ENCODE peak calls at places on chromosomes 5 and 9, in five cellular contexts. One of them, this sample, is unnamed.

GRCh38 chr5:112253478-112254250 is 165.4 kb downstream of the EPB41L4A start:
- DNase-seq in left ventricle myocardium inferior: peak
- DNase-seq in AG09309: no peak
- DNase-seq in cardiac fibroblast: peak
- DNase-seq in lung: no peak
- DNase-seq in this sample: no peak

GRCh38 chr9:89749500-89750116 is 144.8 kb downstream of the GADD45G start:
- DNase-seq in lung: no peak
- DNase-seq in left ventricle myocardium inferior: no peak
- DNase-seq in cardiac fibroblast: no peak
- DNase-seq in AG09309: no peak
- DNase-seq in this sample: no peak

GRCh38 chr5:173180331-173180730 is 36.0 kb downstream of the BNIP1 start:
- DNase-seq in lung: no peak
- DNase-seq in cardiac fibroblast: no peak
- DNase-seq in left ventricle myocardium inferior: no peak
- DNase-seq in AG09309: no peak
- DNase-seq in this sample: no peak

GRCh38 chr9:35652829-35653209 is 2.1 kb upstream of the SIT1 start:
- DNase-seq in AG09309: no peak
- DNase-seq in cardiac fibroblast: no peak
- DNase-seq in lung: no peak
- DNase-seq in left ventricle myocardium inferior: no peak
- DNase-seq in this sample: no peak

GRCh38 chr5:87151547-87151946 is 116.1 kb upstream of the RASA1 start:
- DNase-seq in AG09309: peak
- DNase-seq in left ventricle myocardium inferior: no peak
- DNase-seq in cardiac fibroblast: peak
- DNase-seq in lung: no peak
- DNase-seq in this sample: no peak

GRCh38 chr5:103546858-103547257 is 15.7 kb downstream of the NUDT12 start:
- DNase-seq in cardiac fibroblast: no peak
- DNase-seq in left ventricle myocardium inferior: no peak
- DNase-seq in AG09309: no peak
- DNase-seq in lung: no peak
- DNase-seq in this sample: no peak

GRCh38 chr5:146560205-146560812 is 44.3 kb upstream of the GPR151 start:
- DNase-seq in cardiac fibroblast: peak
- DNase-seq in lung: no peak
- DNase-seq in left ventricle myocardium inferior: no peak
- DNase-seq in AG09309: peak
- DNase-seq in this sample: no peak

GRCh38 chr9:18605763-18606162 is 131.8 kb downstream of the ADAMTSL1 start:
- DNase-seq in AG09309: no peak
- DNase-seq in cardiac fibroblast: peak
- DNase-seq in lung: peak
- DNase-seq in left ventricle myocardium inferior: peak
- DNase-seq in this sample: no peak

GRCh38 chr5:126452477-126452876 is 29.3 kb downstream of the GRAMD2B start:
- DNase-seq in left ventricle myocardium inferior: no peak
- DNase-seq in AG09309: no peak
- DNase-seq in cardiac fibroblast: no peak
- DNase-seq in lung: no peak
- DNase-seq in this sample: no peak

GRCh38 chr5:2695200-2695891 is 56.1 kb downstream of the IRX2 start:
- DNase-seq in cardiac fibroblast: peak
- DNase-seq in AG09309: no peak
- DNase-seq in lung: no peak
- DNase-seq in left ventricle myocardium inferior: no peak
- DNase-seq in this sample: no peak

GRCh38 chr9:70567511-70567910 is 153.1 kb upstream of the KLF9 start:
- DNase-seq in left ventricle myocardium inferior: no peak
- DNase-seq in lung: no peak
- DNase-seq in AG09309: peak
- DNase-seq in cardiac fibroblast: no peak
- DNase-seq in this sample: no peak

GRCh38 chr5:59358497-59358896 is 535.0 kb downstream of the PDE4D start:
- DNase-seq in cardiac fibroblast: peak
- DNase-seq in lung: no peak
- DNase-seq in left ventricle myocardium inferior: peak
- DNase-seq in AG09309: no peak
- DNase-seq in this sample: no peak

GRCh38 chr5:34007116-34007674 is 655 bp downstream of the AMACR start:
- DNase-seq in AG09309: no peak
- DNase-seq in lung: no peak
- DNase-seq in left ventricle myocardium inferior: no peak
- DNase-seq in cardiac fibroblast: peak
- DNase-seq in this sample: no peak

GRCh38 chr9:137311171-137311970 is 9.3 kb upstream of the NRARP start:
- DNase-seq in cardiac fibroblast: no peak
- DNase-seq in left ventricle myocardium inferior: peak
- DNase-seq in lung: no peak
- DNase-seq in AG09309: no peak
- DNase-seq in this sample: no peak

GRCh38 chr5:177473461-177473991 is at the start of gene DBN1:
- DNase-seq in lung: no peak
- DNase-seq in cardiac fibroblast: peak
- DNase-seq in left ventricle myocardium inferior: peak
- DNase-seq in AG09309: no peak
- DNase-seq in this sample: peak

GRCh38 chr5:172175263-172175719 is 12.7 kb downstream of the STK10 start:
- DNase-seq in AG09309: no peak
- DNase-seq in cardiac fibroblast: no peak
- DNase-seq in left ventricle myocardium inferior: peak
- DNase-seq in lung: peak
- DNase-seq in this sample: peak

GRCh38 chr9:130713286-130713975 is 19.9 kb downstream of the EXOSC2 start:
- DNase-seq in AG09309: no peak
- DNase-seq in cardiac fibroblast: peak
- DNase-seq in lung: peak
- DNase-seq in left ventricle myocardium inferior: no peak
- DNase-seq in this sample: no peak

GRCh38 chr5:97400537-97400936 is 217.5 kb upstream of the RIOK2 start:
- DNase-seq in lung: no peak
- DNase-seq in left ventricle myocardium inferior: no peak
- DNase-seq in cardiac fibroblast: no peak
- DNase-seq in AG09309: no peak
- DNase-seq in this sample: no peak

GRCh38 chr5:150244209-150244608 is 45.4 kb downstream of the CAMK2A start:
- DNase-seq in cardiac fibroblast: no peak
- DNase-seq in left ventricle myocardium inferior: no peak
- DNase-seq in AG09309: no peak
- DNase-seq in lung: no peak
- DNase-seq in this sample: no peak

GRCh38 chr9:108535526-108535925 is 320.3 kb downstream of the ACTL7B start:
- DNase-seq in left ventricle myocardium inferior: no peak
- DNase-seq in AG09309: no peak
- DNase-seq in lung: no peak
- DNase-seq in cardiac fibroblast: no peak
- DNase-seq in this sample: no peak

GRCh38 chr9:84393266-84393905 is 52.8 kb upstream of the SLC28A3 start:
- DNase-seq in left ventricle myocardium inferior: no peak
- DNase-seq in AG09309: no peak
- DNase-seq in lung: no peak
- DNase-seq in cardiac fibroblast: no peak
- DNase-seq in this sample: no peak

GRCh38 chr9:72473474-72474241 is 47.8 kb upstream of the TMC1 start:
- DNase-seq in left ventricle myocardium inferior: no peak
- DNase-seq in AG09309: no peak
- DNase-seq in lung: no peak
- DNase-seq in cardiac fibroblast: no peak
- DNase-seq in this sample: no peak

GRCh38 chr5:43036409-43036808 is 3.7 kb downstream of the ANXA2R start:
- DNase-seq in AG09309: no peak
- DNase-seq in lung: no peak
- DNase-seq in cardiac fibroblast: no peak
- DNase-seq in left ventricle myocardium inferior: no peak
- DNase-seq in this sample: no peak

GRCh38 chr5:4533457-4534105 is 606.5 kb upstream of the ADAMTS16 start:
- DNase-seq in left ventricle myocardium inferior: no peak
- DNase-seq in lung: no peak
- DNase-seq in cardiac fibroblast: no peak
- DNase-seq in AG09309: no peak
- DNase-seq in this sample: no peak

GRCh38 chr5:154118832-154119442 is 71.6 kb upstream of the GALNT10 start:
- DNase-seq in cardiac fibroblast: no peak
- DNase-seq in left ventricle myocardium inferior: no peak
- DNase-seq in AG09309: no peak
- DNase-seq in lung: no peak
- DNase-seq in this sample: no peak
- TF ChIP-seq CTCF in cardiac fibroblast: no peak
- TF ChIP-seq CTCF in left ventricle myocardium inferior: no peak
- TF ChIP-seq CTCF in AG09309: no peak
- TF ChIP-seq CTCF in lung: no peak
- TF ChIP-seq CTCF in this sample: no peak

GRCh38 chr5:180233729-180234128 is 24.7 kb upstream of the RASGEF1C start:
- DNase-seq in AG09309: no peak
- DNase-seq in left ventricle myocardium inferior: no peak
- DNase-seq in lung: no peak
- DNase-seq in cardiac fibroblast: no peak
- DNase-seq in this sample: no peak
- TF ChIP-seq CTCF in AG09309: no peak
- TF ChIP-seq CTCF in left ventricle myocardium inferior: no peak
- TF ChIP-seq CTCF in lung: no peak
- TF ChIP-seq CTCF in cardiac fibroblast: no peak
- TF ChIP-seq CTCF in this sample: no peak

GRCh38 chr5:125302577-125302976 is 556.1 kb upstream of the ZNF608 start:
- DNase-seq in left ventricle myocardium inferior: no peak
- DNase-seq in lung: no peak
- DNase-seq in AG09309: no peak
- DNase-seq in cardiac fibroblast: no peak
- DNase-seq in this sample: no peak

GRCh38 chr5:125301704-125302103 is 555.3 kb upstream of the ZNF608 start:
- DNase-seq in cardiac fibroblast: no peak
- DNase-seq in left ventricle myocardium inferior: no peak
- DNase-seq in AG09309: no peak
- DNase-seq in lung: no peak
- DNase-seq in this sample: no peak

GRCh38 chr5:125311743-125312142 is 565.3 kb upstream of the ZNF608 start:
- DNase-seq in left ventricle myocardium inferior: no peak
- DNase-seq in lung: no peak
- DNase-seq in AG09309: peak
- DNase-seq in cardiac fibroblast: peak
- DNase-seq in this sample: no peak

GRCh38 chr5:125310749-125311148 is 564.3 kb upstream of the ZNF608 start:
- DNase-seq in left ventricle myocardium inferior: no peak
- DNase-seq in lung: no peak
- DNase-seq in AG09309: no peak
- DNase-seq in cardiac fibroblast: peak
- DNase-seq in this sample: no peak

GRCh38 chr5:125306741-125307140 is 560.3 kb upstream of the ZNF608 start:
- DNase-seq in lung: no peak
- DNase-seq in cardiac fibroblast: no peak
- DNase-seq in AG09309: no peak
- DNase-seq in left ventricle myocardium inferior: no peak
- DNase-seq in this sample: no peak
- TF ChIP-seq CTCF in lung: no peak
- TF ChIP-seq CTCF in cardiac fibroblast: no peak
- TF ChIP-seq CTCF in AG09309: no peak
- TF ChIP-seq CTCF in left ventricle myocardium inferior: no peak
- TF ChIP-seq CTCF in this sample: no peak

GRCh38 chr9:124583134-124583533 is 75.9 kb upstream of the NR5A1 start:
- DNase-seq in lung: no peak
- DNase-seq in left ventricle myocardium inferior: no peak
- DNase-seq in cardiac fibroblast: no peak
- DNase-seq in AG09309: no peak
- DNase-seq in this sample: no peak
- TF ChIP-seq CTCF in lung: no peak
- TF ChIP-seq CTCF in left ventricle myocardium inferior: no peak
- TF ChIP-seq CTCF in cardiac fibroblast: no peak
- TF ChIP-seq CTCF in AG09309: no peak
- TF ChIP-seq CTCF in this sample: no peak

This sample was measured in activated B cell treated with CpG ODN at 0.5 μM for 24 hours.